ENCODE peak calls at places on chromosome 4, in ten cellular contexts. One of them, this sample, is unnamed.

GRCh38 chr4:93770201-93770600 is 58.4 kb upstream of the ATOH1 start:
- DNase-seq in left ventricle myocardium inferior: no peak
- DNase-seq in left cardiac atrium: no peak
- DNase-seq in NCI-H2081: no peak
- DNase-seq in Calu3: no peak
- DNase-seq in immature natural killer cell: no peak
- DNase-seq in NCI-H69: no peak
- DNase-seq in islet precursor cell: no peak
- DNase-seq in NCI-H1092: no peak
- DNase-seq in smooth muscle cell of the brain vasculature: no peak
- DNase-seq in this sample: no peak

GRCh38 chr4:159146007-159146330 is 43.1 kb downstream of the RAPGEF2 start:
- DNase-seq in left ventricle myocardium inferior: no peak
- DNase-seq in left cardiac atrium: no peak
- DNase-seq in NCI-H2081: no peak
- DNase-seq in Calu3: no peak
- DNase-seq in immature natural killer cell: no peak
- DNase-seq in NCI-H69: no peak
- DNase-seq in islet precursor cell: no peak
- DNase-seq in NCI-H1092: no peak
- DNase-seq in smooth muscle cell of the brain vasculature: no peak
- DNase-seq in this sample: no peak

GRCh38 chr4:15130441-15130840 is 128.2 kb downstream of the CPEB2 start:
- DNase-seq in left ventricle myocardium inferior: no peak
- DNase-seq in left cardiac atrium: no peak
- DNase-seq in NCI-H2081: no peak
- DNase-seq in Calu3: no peak
- DNase-seq in immature natural killer cell: no peak
- DNase-seq in NCI-H69: no peak
- DNase-seq in islet precursor cell: no peak
- DNase-seq in NCI-H1092: no peak
- DNase-seq in smooth muscle cell of the brain vasculature: no peak
- DNase-seq in this sample: no peak

GRCh38 chr4:3873446-3874415 is 107.5 kb downstream of the ADRA2C start:
- DNase-seq in left ventricle myocardium inferior: peak
- DNase-seq in left cardiac atrium: peak
- DNase-seq in NCI-H2081: no peak
- DNase-seq in Calu3: peak
- DNase-seq in immature natural killer cell: no peak
- DNase-seq in NCI-H69: peak
- DNase-seq in islet precursor cell: peak
- DNase-seq in NCI-H1092: no peak
- DNase-seq in smooth muscle cell of the brain vasculature: no peak
- DNase-seq in this sample: no peak

GRCh38 chr4:101972791-101973190 is 182.3 kb downstream of the BANK1 start:
- DNase-seq in left ventricle myocardium inferior: no peak
- DNase-seq in left cardiac atrium: no peak
- DNase-seq in NCI-H2081: no peak
- DNase-seq in Calu3: no peak
- DNase-seq in immature natural killer cell: no peak
- DNase-seq in NCI-H69: no peak
- DNase-seq in islet precursor cell: no peak
- DNase-seq in NCI-H1092: no peak
- DNase-seq in smooth muscle cell of the brain vasculature: no peak
- DNase-seq in this sample: no peak

GRCh38 chr4:17544205-17544604 is 29.2 kb downstream of the CLRN2 start:
- DNase-seq in left ventricle myocardium inferior: no peak
- DNase-seq in left cardiac atrium: no peak
- DNase-seq in NCI-H2081: peak
- DNase-seq in Calu3: peak
- DNase-seq in immature natural killer cell: no peak
- DNase-seq in NCI-H69: peak
- DNase-seq in islet precursor cell: peak
- DNase-seq in NCI-H1092: peak
- DNase-seq in smooth muscle cell of the brain vasculature: no peak
- DNase-seq in this sample: no peak

GRCh38 chr4:126475730-126476129 is 1157.0 kb upstream of the INTU start:
- DNase-seq in left ventricle myocardium inferior: no peak
- DNase-seq in left cardiac atrium: no peak
- DNase-seq in NCI-H2081: no peak
- DNase-seq in Calu3: no peak
- DNase-seq in immature natural killer cell: no peak
- DNase-seq in NCI-H69: no peak
- DNase-seq in islet precursor cell: no peak
- DNase-seq in NCI-H1092: no peak
- DNase-seq in smooth muscle cell of the brain vasculature: no peak
- DNase-seq in this sample: no peak

GRCh38 chr4:31081375-31081774 is 361.2 kb downstream of the PCDH7 start:
- DNase-seq in left ventricle myocardium inferior: no peak
- DNase-seq in left cardiac atrium: no peak
- DNase-seq in NCI-H2081: no peak
- DNase-seq in Calu3: no peak
- DNase-seq in immature natural killer cell: no peak
- DNase-seq in NCI-H69: no peak
- DNase-seq in islet precursor cell: no peak
- DNase-seq in NCI-H1092: no peak
- DNase-seq in smooth muscle cell of the brain vasculature: no peak
- DNase-seq in this sample: no peak

GRCh38 chr4:54063224-54063623 is 1.2 kb downstream of the CHIC2 start:
- DNase-seq in left ventricle myocardium inferior: no peak
- DNase-seq in left cardiac atrium: no peak
- DNase-seq in NCI-H2081: no peak
- DNase-seq in Calu3: no peak
- DNase-seq in immature natural killer cell: no peak
- DNase-seq in NCI-H69: peak
- DNase-seq in islet precursor cell: no peak
- DNase-seq in NCI-H1092: no peak
- DNase-seq in smooth muscle cell of the brain vasculature: no peak
- DNase-seq in this sample: no peak

GRCh38 chr4:99383833-99384392 is 31.4 kb upstream of the ADH1C start:
- DNase-seq in left ventricle myocardium inferior: peak
- DNase-seq in left cardiac atrium: no peak
- DNase-seq in NCI-H2081: no peak
- DNase-seq in Calu3: no peak
- DNase-seq in immature natural killer cell: no peak
- DNase-seq in NCI-H69: no peak
- DNase-seq in islet precursor cell: no peak
- DNase-seq in NCI-H1092: no peak
- DNase-seq in smooth muscle cell of the brain vasculature: no peak
- DNase-seq in this sample: peak

GRCh38 chr4:65893957-65894755 is 223.9 kb upstream of the EPHA5 start:
- DNase-seq in left ventricle myocardium inferior: no peak
- DNase-seq in left cardiac atrium: no peak
- DNase-seq in NCI-H2081: no peak
- DNase-seq in Calu3: no peak
- DNase-seq in immature natural killer cell: no peak
- DNase-seq in NCI-H69: no peak
- DNase-seq in islet precursor cell: no peak
- DNase-seq in NCI-H1092: no peak
- DNase-seq in smooth muscle cell of the brain vasculature: no peak
- DNase-seq in this sample: no peak

GRCh38 chr4:119212964-119213606 is 572 bp downstream of the USP53 start:
- DNase-seq in left ventricle myocardium inferior: peak
- DNase-seq in left cardiac atrium: peak
- DNase-seq in NCI-H2081: peak
- DNase-seq in Calu3: peak
- DNase-seq in immature natural killer cell: no peak
- DNase-seq in NCI-H69: peak
- DNase-seq in islet precursor cell: peak
- DNase-seq in NCI-H1092: peak
- DNase-seq in smooth muscle cell of the brain vasculature: peak
- DNase-seq in this sample: peak

GRCh38 chr4:103268746-103269145 is 70.6 kb upstream of the CENPE start:
- DNase-seq in left ventricle myocardium inferior: no peak
- DNase-seq in left cardiac atrium: no peak
- DNase-seq in NCI-H2081: no peak
- DNase-seq in Calu3: no peak
- DNase-seq in immature natural killer cell: no peak
- DNase-seq in NCI-H69: no peak
- DNase-seq in islet precursor cell: no peak
- DNase-seq in NCI-H1092: no peak
- DNase-seq in smooth muscle cell of the brain vasculature: no peak
- DNase-seq in this sample: no peak

GRCh38 chr4:76589402-76589801 is 154.4 kb downstream of the SHROOM3 start:
- DNase-seq in left ventricle myocardium inferior: no peak
- DNase-seq in left cardiac atrium: no peak
- DNase-seq in NCI-H2081: no peak
- DNase-seq in Calu3: peak
- DNase-seq in immature natural killer cell: no peak
- DNase-seq in NCI-H69: no peak
- DNase-seq in islet precursor cell: peak
- DNase-seq in NCI-H1092: no peak
- DNase-seq in smooth muscle cell of the brain vasculature: no peak
- DNase-seq in this sample: no peak

GRCh38 chr4:102569200-102569599 is 68.0 kb downstream of the NFKB1 start:
- DNase-seq in left ventricle myocardium inferior: no peak
- DNase-seq in left cardiac atrium: no peak
- DNase-seq in NCI-H2081: no peak
- DNase-seq in Calu3: no peak
- DNase-seq in immature natural killer cell: no peak
- DNase-seq in NCI-H69: no peak
- DNase-seq in islet precursor cell: no peak
- DNase-seq in NCI-H1092: no peak
- DNase-seq in smooth muscle cell of the brain vasculature: no peak
- DNase-seq in this sample: no peak

GRCh38 chr4:16032871-16033505 is 50.8 kb downstream of the PROM1 start:
- DNase-seq in left ventricle myocardium inferior: no peak
- DNase-seq in left cardiac atrium: no peak
- DNase-seq in NCI-H2081: no peak
- DNase-seq in Calu3: no peak
- DNase-seq in immature natural killer cell: no peak
- DNase-seq in NCI-H69: no peak
- DNase-seq in islet precursor cell: peak
- DNase-seq in NCI-H1092: no peak
- DNase-seq in smooth muscle cell of the brain vasculature: no peak
- DNase-seq in this sample: no peak

GRCh38 chr4:80071643-80072606 is 1.1 kb downstream of the ANTXR2 start:
- DNase-seq in left ventricle myocardium inferior: peak
- DNase-seq in left cardiac atrium: peak
- DNase-seq in NCI-H2081: peak
- DNase-seq in Calu3: peak
- DNase-seq in immature natural killer cell: peak
- DNase-seq in NCI-H69: peak
- DNase-seq in islet precursor cell: peak
- DNase-seq in NCI-H1092: peak
- DNase-seq in smooth muscle cell of the brain vasculature: no peak
- DNase-seq in this sample: peak

GRCh38 chr4:83252782-83253405 is 31.7 kb downstream of the COQ2 start:
- DNase-seq in left ventricle myocardium inferior: no peak
- DNase-seq in left cardiac atrium: peak
- DNase-seq in NCI-H2081: peak
- DNase-seq in Calu3: peak
- DNase-seq in immature natural killer cell: peak
- DNase-seq in NCI-H69: peak
- DNase-seq in islet precursor cell: peak
- DNase-seq in NCI-H1092: peak
- DNase-seq in smooth muscle cell of the brain vasculature: no peak
- DNase-seq in this sample: peak

GRCh38 chr4:185396724-185397402 is at the start of gene ANKRD37:
- DNase-seq in left ventricle myocardium inferior: peak
- DNase-seq in left cardiac atrium: peak
- DNase-seq in NCI-H2081: peak
- DNase-seq in Calu3: peak
- DNase-seq in immature natural killer cell: no peak
- DNase-seq in NCI-H69: peak
- DNase-seq in islet precursor cell: peak
- DNase-seq in NCI-H1092: peak
- DNase-seq in smooth muscle cell of the brain vasculature: peak
- DNase-seq in this sample: no peak